ENCODE peak calls at places on chromosomes 5 and 9, in ten cellular contexts. One of them, this sample, is unnamed.

GRCh38 chr5:142561486-142562097 is 124.3 kb downstream of the FGF1 start:
- DNase-seq in endodermal cell: no peak
- DNase-seq in Caco-2: no peak
- DNase-seq in GM10248: no peak
- DNase-seq in fibroblast of lung: no peak
- DNase-seq in AG09319: no peak
- DNase-seq in tibial nerve: no peak
- DNase-seq in PC-3: no peak
- DNase-seq in cardiac fibroblast: peak
- DNase-seq in astrocyte of the cerebellum: peak
- DNase-seq in this sample: no peak

GRCh38 chr5:73743161-73743560 is 117.2 kb downstream of the ARHGEF28 start:
- DNase-seq in GM10248: no peak
- DNase-seq in tibial nerve: no peak
- DNase-seq in endodermal cell: no peak
- DNase-seq in cardiac fibroblast: no peak
- DNase-seq in Caco-2: no peak
- DNase-seq in astrocyte of the cerebellum: no peak
- DNase-seq in fibroblast of lung: no peak
- DNase-seq in PC-3: no peak
- DNase-seq in AG09319: no peak
- DNase-seq in this sample: no peak

GRCh38 chr5:178232124-178232919 is at the start of gene PHYKPL:
- DNase-seq in endodermal cell: peak
- DNase-seq in tibial nerve: peak
- DNase-seq in AG09319: peak
- DNase-seq in fibroblast of lung: peak
- DNase-seq in PC-3: peak
- DNase-seq in Caco-2: peak
- DNase-seq in astrocyte of the cerebellum: peak
- DNase-seq in GM10248: peak
- DNase-seq in cardiac fibroblast: peak
- DNase-seq in this sample: peak

GRCh38 chr5:103021310-103021709 is 98.6 kb downstream of the GIN1 start:
- DNase-seq in endodermal cell: no peak
- DNase-seq in AG09319: no peak
- DNase-seq in fibroblast of lung: no peak
- DNase-seq in cardiac fibroblast: peak
- DNase-seq in Caco-2: no peak
- DNase-seq in astrocyte of the cerebellum: peak
- DNase-seq in tibial nerve: no peak
- DNase-seq in PC-3: peak
- DNase-seq in GM10248: no peak
- DNase-seq in this sample: no peak

GRCh38 chr5:163649522-163649921 is 144.1 kb downstream of the MAT2B start:
- DNase-seq in PC-3: no peak
- DNase-seq in cardiac fibroblast: peak
- DNase-seq in fibroblast of lung: peak
- DNase-seq in AG09319: no peak
- DNase-seq in astrocyte of the cerebellum: peak
- DNase-seq in tibial nerve: no peak
- DNase-seq in endodermal cell: no peak
- DNase-seq in Caco-2: no peak
- DNase-seq in GM10248: no peak
- DNase-seq in this sample: no peak

GRCh38 chr9:127926961-127927456 is 3.6 kb downstream of the PIP5KL1 start:
- DNase-seq in tibial nerve: no peak
- DNase-seq in GM10248: no peak
- DNase-seq in endodermal cell: no peak
- DNase-seq in astrocyte of the cerebellum: no peak
- DNase-seq in Caco-2: no peak
- DNase-seq in PC-3: no peak
- DNase-seq in fibroblast of lung: no peak
- DNase-seq in cardiac fibroblast: no peak
- DNase-seq in AG09319: no peak
- DNase-seq in this sample: no peak

GRCh38 chr9:4923580-4924544 is 61.2 kb upstream of the JAK2 start:
- DNase-seq in AG09319: no peak
- DNase-seq in GM10248: peak
- DNase-seq in astrocyte of the cerebellum: no peak
- DNase-seq in fibroblast of lung: peak
- DNase-seq in endodermal cell: no peak
- DNase-seq in cardiac fibroblast: peak
- DNase-seq in Caco-2: no peak
- DNase-seq in tibial nerve: no peak
- DNase-seq in PC-3: peak
- DNase-seq in this sample: no peak

GRCh38 chr5:175658299-175659145 is 651 bp downstream of the HRH2 start:
- DNase-seq in cardiac fibroblast: no peak
- DNase-seq in tibial nerve: no peak
- DNase-seq in GM10248: no peak
- DNase-seq in endodermal cell: peak
- DNase-seq in astrocyte of the cerebellum: no peak
- DNase-seq in PC-3: no peak
- DNase-seq in Caco-2: no peak
- DNase-seq in AG09319: no peak
- DNase-seq in fibroblast of lung: no peak
- DNase-seq in this sample: peak

GRCh38 chr9:89854715-89855475 is 250.1 kb downstream of the GADD45G start:
- DNase-seq in astrocyte of the cerebellum: no peak
- DNase-seq in PC-3: no peak
- DNase-seq in endodermal cell: peak
- DNase-seq in AG09319: no peak
- DNase-seq in GM10248: no peak
- DNase-seq in Caco-2: no peak
- DNase-seq in tibial nerve: no peak
- DNase-seq in cardiac fibroblast: no peak
- DNase-seq in fibroblast of lung: no peak
- DNase-seq in this sample: no peak

GRCh38 chr5:178483620-178484019 is 106.6 kb downstream of the COL23A1 start:
- DNase-seq in PC-3: no peak
- DNase-seq in fibroblast of lung: no peak
- DNase-seq in astrocyte of the cerebellum: no peak
- DNase-seq in AG09319: no peak
- DNase-seq in tibial nerve: no peak
- DNase-seq in endodermal cell: no peak
- DNase-seq in GM10248: no peak
- DNase-seq in Caco-2: no peak
- DNase-seq in cardiac fibroblast: no peak
- DNase-seq in this sample: no peak

GRCh38 chr5:79825802-79826201 is 136.2 kb downstream of the CMYA5 start:
- DNase-seq in cardiac fibroblast: no peak
- DNase-seq in astrocyte of the cerebellum: no peak
- DNase-seq in AG09319: no peak
- DNase-seq in fibroblast of lung: no peak
- DNase-seq in tibial nerve: no peak
- DNase-seq in GM10248: no peak
- DNase-seq in Caco-2: no peak
- DNase-seq in endodermal cell: no peak
- DNase-seq in PC-3: no peak
- DNase-seq in this sample: no peak

GRCh38 chr5:79831910-79832309 is 142.3 kb downstream of the CMYA5 start:
- DNase-seq in fibroblast of lung: no peak
- DNase-seq in astrocyte of the cerebellum: no peak
- DNase-seq in PC-3: no peak
- DNase-seq in Caco-2: no peak
- DNase-seq in tibial nerve: no peak
- DNase-seq in AG09319: peak
- DNase-seq in cardiac fibroblast: no peak
- DNase-seq in GM10248: no peak
- DNase-seq in endodermal cell: peak
- DNase-seq in this sample: no peak

GRCh38 chr5:79827159-79827562 is 137.5 kb downstream of the CMYA5 start:
- DNase-seq in endodermal cell: peak
- DNase-seq in fibroblast of lung: no peak
- DNase-seq in Caco-2: no peak
- DNase-seq in PC-3: no peak
- DNase-seq in GM10248: no peak
- DNase-seq in AG09319: no peak
- DNase-seq in astrocyte of the cerebellum: no peak
- DNase-seq in tibial nerve: no peak
- DNase-seq in cardiac fibroblast: no peak
- DNase-seq in this sample: no peak

GRCh38 chr5:79831381-79831780 is 141.7 kb downstream of the CMYA5 start:
- DNase-seq in astrocyte of the cerebellum: no peak
- DNase-seq in endodermal cell: peak
- DNase-seq in fibroblast of lung: no peak
- DNase-seq in AG09319: no peak
- DNase-seq in cardiac fibroblast: no peak
- DNase-seq in PC-3: no peak
- DNase-seq in GM10248: no peak
- DNase-seq in Caco-2: no peak
- DNase-seq in tibial nerve: no peak
- DNase-seq in this sample: no peak

DNA sequence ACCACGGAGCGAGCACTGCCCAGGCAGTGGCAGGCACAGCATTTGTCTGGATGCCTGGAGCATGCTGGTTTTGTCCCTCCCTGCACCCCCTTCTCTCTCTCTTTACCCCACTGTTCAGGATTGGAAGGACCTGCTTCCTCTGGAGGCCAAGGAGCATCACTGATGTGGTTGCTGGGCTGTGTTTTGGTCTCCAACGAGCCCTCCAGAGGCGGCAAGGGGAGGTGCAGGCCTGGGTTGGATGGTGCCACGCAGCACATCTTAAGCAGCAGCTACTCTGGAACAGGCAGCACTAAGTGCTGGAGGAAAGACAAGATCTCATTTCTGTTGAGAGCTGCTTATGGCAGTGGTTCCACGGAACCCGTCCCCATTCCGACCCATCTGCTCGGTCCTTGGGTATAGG is 139.6 kb downstream of the CMYA5 start:
- DNase-seq in tibial nerve: no peak
- DNase-seq in PC-3: no peak
- DNase-seq in AG09319: no peak
- DNase-seq in cardiac fibroblast: no peak
- DNase-seq in Caco-2: peak
- DNase-seq in astrocyte of the cerebellum: no peak
- DNase-seq in endodermal cell: peak
- DNase-seq in GM10248: no peak
- DNase-seq in fibroblast of lung: no peak
- DNase-seq in this sample: no peak
- TF ChIP-seq CTCF in tibial nerve: no peak
- TF ChIP-seq CTCF in PC-3: peak
- TF ChIP-seq CTCF in AG09319: peak
- TF ChIP-seq CTCF in cardiac fibroblast: no peak
- TF ChIP-seq CTCF in Caco-2: peak
- TF ChIP-seq CTCF in astrocyte of the cerebellum: peak
- TF ChIP-seq CTCF in endodermal cell: peak
- TF ChIP-seq CTCF in GM10248: peak
- TF ChIP-seq CTCF in fibroblast of lung: peak
- TF ChIP-seq CTCF in this sample: peak

GRCh38 chr5:75885849-75886596 is 168.8 kb upstream of the POC5 start:
- DNase-seq in Caco-2: no peak
- DNase-seq in endodermal cell: peak
- DNase-seq in astrocyte of the cerebellum: no peak
- DNase-seq in GM10248: peak
- DNase-seq in fibroblast of lung: no peak
- DNase-seq in cardiac fibroblast: no peak
- DNase-seq in tibial nerve: no peak
- DNase-seq in PC-3: no peak
- DNase-seq in AG09319: no peak
- DNase-seq in this sample: no peak
- TF ChIP-seq CTCF in Caco-2: peak
- TF ChIP-seq CTCF in endodermal cell: peak
- TF ChIP-seq CTCF in astrocyte of the cerebellum: no peak
- TF ChIP-seq CTCF in GM10248: peak
- TF ChIP-seq CTCF in fibroblast of lung: no peak
- TF ChIP-seq CTCF in cardiac fibroblast: no peak
- TF ChIP-seq CTCF in tibial nerve: no peak
- TF ChIP-seq CTCF in PC-3: peak
- TF ChIP-seq CTCF in AG09319: no peak
- TF ChIP-seq CTCF in this sample: peak

DNA sequence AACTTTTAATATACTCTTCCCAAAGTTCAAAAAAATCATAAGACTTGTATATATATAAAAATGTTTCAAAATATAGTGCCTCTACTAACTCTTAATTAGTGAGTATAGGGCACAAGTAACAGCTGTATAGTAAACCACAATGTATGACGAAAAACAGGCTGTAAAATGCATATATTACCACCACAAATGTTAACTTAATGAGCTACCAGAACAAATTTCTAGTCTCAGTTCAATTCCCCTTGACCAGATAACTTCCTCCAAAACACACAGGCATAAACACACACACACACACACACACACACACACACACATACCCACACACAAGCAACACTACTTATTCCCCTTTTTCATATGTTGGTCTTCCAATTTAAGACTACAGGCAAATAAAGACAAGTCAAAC is 78.8 kb downstream of the FBXL17 start:
- DNase-seq in endodermal cell: no peak
- DNase-seq in PC-3: no peak
- DNase-seq in GM10248: no peak
- DNase-seq in fibroblast of lung: no peak
- DNase-seq in tibial nerve: no peak
- DNase-seq in astrocyte of the cerebellum: no peak
- DNase-seq in cardiac fibroblast: no peak
- DNase-seq in AG09319: no peak
- DNase-seq in Caco-2: no peak
- DNase-seq in this sample: no peak
- TF ChIP-seq CTCF in endodermal cell: no peak
- TF ChIP-seq CTCF in PC-3: no peak
- TF ChIP-seq CTCF in GM10248: no peak
- TF ChIP-seq CTCF in fibroblast of lung: no peak
- TF ChIP-seq CTCF in tibial nerve: no peak
- TF ChIP-seq CTCF in astrocyte of the cerebellum: no peak
- TF ChIP-seq CTCF in cardiac fibroblast: no peak
- TF ChIP-seq CTCF in AG09319: no peak
- TF ChIP-seq CTCF in Caco-2: no peak
- TF ChIP-seq CTCF in this sample: no peak

DNA sequence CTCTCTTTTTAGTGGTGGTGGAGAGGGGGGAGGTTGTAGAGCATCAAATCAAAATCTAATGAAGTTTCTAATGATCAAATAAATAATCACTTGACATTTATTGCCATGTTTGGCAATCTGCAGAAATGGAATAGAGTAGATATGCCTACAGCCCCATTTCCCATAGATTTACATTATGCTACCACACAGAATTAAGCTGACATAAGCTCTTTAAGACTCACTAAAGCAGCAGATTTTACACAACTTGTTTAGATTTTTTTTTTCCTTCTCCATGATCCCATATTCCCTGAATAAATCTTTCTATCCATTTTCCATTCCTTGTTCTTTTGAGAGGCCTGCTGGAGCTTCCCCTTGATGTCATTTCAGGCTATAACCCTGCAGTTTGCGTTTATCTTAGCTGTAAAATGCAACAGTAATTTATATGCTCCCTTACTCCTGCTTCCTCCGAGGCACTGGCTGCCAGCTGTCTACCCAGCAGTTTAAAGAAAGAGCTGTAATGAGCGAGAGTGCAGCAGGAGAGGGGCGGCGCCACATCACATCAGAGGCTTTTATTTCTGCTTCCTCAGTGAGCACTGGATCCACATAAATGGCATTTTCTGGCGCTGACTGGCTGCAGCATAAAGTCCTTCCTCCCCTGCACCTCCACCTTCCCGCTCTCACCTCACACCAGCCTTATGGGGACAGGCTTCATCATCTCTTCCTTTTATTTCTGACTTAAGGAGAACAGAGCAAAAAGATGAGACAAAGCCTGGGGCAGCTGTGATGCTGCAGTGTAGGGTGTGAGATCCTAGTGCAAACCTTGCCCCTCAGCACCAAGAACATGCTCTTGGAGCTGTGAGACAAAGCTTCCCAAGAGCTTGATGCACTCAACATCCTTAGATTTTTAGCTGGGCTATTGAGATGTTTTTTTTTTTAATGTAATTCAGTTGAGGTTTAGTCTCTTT is 829.4 kb upstream of the ZNF608 start:
- DNase-seq in AG09319: no peak
- DNase-seq in tibial nerve: no peak
- DNase-seq in endodermal cell: peak
- DNase-seq in astrocyte of the cerebellum: no peak
- DNase-seq in cardiac fibroblast: no peak
- DNase-seq in Caco-2: no peak
- DNase-seq in fibroblast of lung: peak
- DNase-seq in PC-3: no peak
- DNase-seq in GM10248: no peak
- DNase-seq in this sample: no peak
- TF ChIP-seq CTCF in AG09319: no peak
- TF ChIP-seq CTCF in tibial nerve: no peak
- TF ChIP-seq CTCF in endodermal cell: no peak
- TF ChIP-seq CTCF in astrocyte of the cerebellum: no peak
- TF ChIP-seq CTCF in cardiac fibroblast: no peak
- TF ChIP-seq CTCF in Caco-2: no peak
- TF ChIP-seq CTCF in fibroblast of lung: peak
- TF ChIP-seq CTCF in PC-3: no peak
- TF ChIP-seq CTCF in GM10248: no peak
- TF ChIP-seq CTCF in this sample: no peak

This sample was measured in progenitor cell of endocrine pancreas.